ENCODE peak calls at places on chromosomes 2 and 18, in six cellular contexts. E is tibial artery, G is iris pigment epithelial cell, F is smooth muscle cell of the brain vasculature, Y is BJ, U is ELF-1. B is an unnamed sample.

GRCh38 chr2:122433123-122433754 is 677.8 kb downstream of the TSN start:
- DNase-seq in E (no peak), G (no peak), F (no peak), Y (no peak), U (no peak), B (no peak)

GRCh38 chr2:38960609-38961320 is 71.1 kb downstream of the ARHGEF33 start:
- DNase-seq in E (no peak), G (no peak), F (no peak), Y (no peak), U (no peak), B (no peak)

GRCh38 chr2:102506743-102507142 is 33.7 kb downstream of the SLC9A4 start:
- DNase-seq in E (no peak), G (no peak), F (no peak), Y (no peak), U (no peak), B (no peak)

GRCh38 chr2:135047295-135047694 is at the start of gene MAP3K19:
- DNase-seq in E (no peak), G (no peak), F (no peak), Y (no peak), U (no peak), B (no peak)

GRCh38 chr2:240465765-240466578 is 30.5 kb downstream of the GPC1 start:
- DNase-seq in E (peak), G (no peak), F (no peak), Y (no peak), U (peak), B (peak)

GRCh38 chr2:127864877-127865276 is 6.9 kb upstream of the POLR2D start:
- DNase-seq in E (no peak), G (no peak), F (no peak), Y (no peak), U (peak), B (no peak)

GRCh38 chr2:186303091-186303490 is 183.0 kb upstream of the ZC3H15 start:
- DNase-seq in E (no peak), G (no peak), F (no peak), Y (no peak), U (no peak), B (no peak)

GRCh38 chr2:180980943-180981898 is 816 bp downstream of the UBE2E3 start:
- DNase-seq in E (no peak), G (peak), F (no peak), Y (no peak), U (peak), B (peak)

GRCh38 chr2:40371525-40372277 is 80.2 kb downstream of the SLC8A1 start:
- DNase-seq in E (peak), G (peak), F (peak), Y (peak), U (peak), B (peak)

GRCh38 chr2:71730785-71731383 is 277.5 kb downstream of the DYSF start:
- DNase-seq in E (no peak), G (no peak), F (no peak), Y (no peak), U (no peak), B (peak)

GRCh38 chr2:126887506-126887905 is 11.2 kb upstream of the TEX51 start:
- DNase-seq in E (peak), G (no peak), F (no peak), Y (no peak), U (no peak), B (no peak)

GRCh38 chr2:28956890-28957289 is 24.2 kb upstream of the TOGARAM2 start:
- DNase-seq in E (no peak), G (no peak), F (no peak), Y (no peak), U (peak), B (no peak)

GRCh38 chr18:48191494-48191893 is 217.7 kb downstream of the ZBTB7C start:
- DNase-seq in E (no peak), G (no peak), F (no peak), Y (no peak), U (peak), B (no peak)

GRCh38 chr18:2223859-2224258 is 347.4 kb downstream of the METTL4 start:
- DNase-seq in E (no peak), G (peak), F (no peak), Y (no peak), U (peak), B (no peak)

GRCh38 chr18:46250084-46250811 is 146.1 kb downstream of the HAUS1 start:
- DNase-seq in E (no peak), G (peak), F (peak), Y (no peak), U (peak), B (peak)

GRCh38 chr2:162233197-162233596 is 10.0 kb downstream of the FAP start:
- DNase-seq in E (no peak), G (peak), F (no peak), Y (peak), U (no peak), B (no peak)

GRCh38 chr2:144083211-144083610 is 436.7 kb downstream of the ZEB2 start:
- DNase-seq in E (no peak), G (peak), F (no peak), Y (no peak), U (no peak), B (no peak)

GRCh38 chr18:79396431-79397287 is 929 bp downstream of the NFATC1 start:
- DNase-seq in E (peak), G (peak), F (no peak), Y (no peak), U (peak), B (peak)

GRCh38 chr2:14081526-14081925 is 551.0 kb upstream of the LRATD1 start:
- DNase-seq in E (no peak), G (peak), F (no peak), Y (no peak), U (no peak), B (no peak)

GRCh38 chr2:127664065-127664894 is 11.1 kb downstream of the LIMS2 start:
- DNase-seq in E (peak), G (no peak), F (no peak), Y (no peak), U (no peak), B (peak)

GRCh38 chr2:202405798-202406197 is 29.7 kb downstream of the BMPR2 start:
- DNase-seq in E (no peak), G (no peak), F (no peak), Y (no peak), U (no peak), B (no peak)

GRCh38 chr2:164655750-164656149 is 34.5 kb upstream of the GRB14 start:
- DNase-seq in E (no peak), G (peak), F (no peak), Y (no peak), U (no peak), B (no peak)

GRCh38 chr2:231159306-231159705 is 34.5 kb upstream of the HTR2B start:
- DNase-seq in E (no peak), G (no peak), F (no peak), Y (no peak), U (no peak), B (no peak)

GRCh38 chr18:64245461-64245860 is 96.6 kb upstream of the LINC00305 start:
- DNase-seq in E (no peak), G (no peak), F (no peak), Y (no peak), U (no peak), B (no peak)

GRCh38 chr2:176490061-176490861 is 221.0 kb downstream of the MTX2 start:
- DNase-seq in E (no peak), G (peak), F (no peak), Y (no peak), U (peak), B (peak)

GRCh38 chr2:101057051-101057933 is 55.2 kb downstream of the RPL31 start:
- DNase-seq in E (no peak), G (no peak), F (no peak), Y (no peak), U (no peak), B (no peak)

GRCh38 chr2:86028763-86029381 is 76.8 kb downstream of the POLR1A start:
- DNase-seq in E (peak), G (peak), F (no peak), Y (no peak), U (no peak), B (no peak)

GRCh38 chr2:141015339-141016047 is 1115.3 kb downstream of the LRP1B start:
- DNase-seq in E (no peak), G (peak), F (peak), Y (no peak), U (no peak), B (no peak)

GRCh38 chr2:111178296-111178695 is 57.6 kb downstream of the BCL2L11 start:
- DNase-seq in E (peak), G (no peak), F (no peak), Y (no peak), U (no peak), B (no peak)

GRCh38 chr2:196966078-196966477 is 39.6 kb upstream of the PGAP1 start:
- DNase-seq in E (no peak), G (no peak), F (no peak), Y (no peak), U (no peak), B (no peak)

GRCh38 chr2:20992201-20992711 is 51.6 kb downstream of the APOB start:
- DNase-seq in E (peak), G (peak), F (no peak), Y (peak), U (peak), B (peak)

GRCh38 chr18:31217455-31217854 is 54.8 kb upstream of the DSC1 start:
- DNase-seq in E (no peak), G (peak), F (peak), Y (no peak), U (no peak), B (no peak)

GRCh38 chr2:147790580-147790979 is 54.2 kb upstream of the ACVR2A start:
- DNase-seq in E (no peak), G (no peak), F (no peak), Y (no peak), U (no peak), B (no peak)